ENCODE peak calls at places on chromosomes 6 and 20, in ten cellular contexts. H, B, N, J, U, S, R, W, G and I are unnamed samples.

GRCh38 chr20:62360854-62361798 is 6.0 kb downstream of the LAMA5 start:
- DNase-seq in H (peak), B (no peak), N (no peak), J (no peak), U (peak), S (no peak), R (peak), W (no peak), G (no peak), I (peak)

GRCh38 chr20:38607351-38607750 is 5.7 kb downstream of the ARHGAP40 start:
- DNase-seq in H (no peak), B (no peak), N (no peak), J (no peak), U (no peak), S (no peak), R (no peak), W (no peak), G (no peak), I (no peak)

GRCh38 chr20:50594231-50594590 is 84.0 kb downstream of the PTPN1 start:
- DNase-seq in H (no peak), B (no peak), N (no peak), J (no peak), U (no peak), S (no peak), R (no peak), W (no peak), G (no peak), I (no peak)

GRCh38 chr6:3019065-3019464 is 19.4 kb downstream of the NQO2 start:
- DNase-seq in H (no peak), B (no peak), N (no peak), J (no peak), U (no peak), S (no peak), R (no peak), W (no peak), G (no peak), I (no peak)

GRCh38 chr20:59736366-59736765 is 132.0 kb downstream of the PHACTR3 start:
- DNase-seq in H (no peak), B (no peak), N (no peak), J (no peak), U (no peak), S (no peak), R (no peak), W (no peak), G (no peak), I (no peak)

GRCh38 chr20:7695622-7696021 is 244.6 kb downstream of the HAO1 start:
- DNase-seq in H (no peak), B (no peak), N (no peak), J (no peak), U (no peak), S (no peak), R (no peak), W (no peak), G (no peak), I (no peak)

GRCh38 chr6:130223508-130223907 is 757 bp upstream of the SAMD3 start:
- DNase-seq in H (no peak), B (no peak), N (no peak), J (peak), U (no peak), S (no peak), R (peak), W (peak), G (peak), I (no peak)

GRCh38 chr20:8518878-8519277 is 386.8 kb downstream of the PLCB1 start:
- DNase-seq in H (no peak), B (no peak), N (no peak), J (no peak), U (no peak), S (no peak), R (no peak), W (no peak), G (no peak), I (no peak)

GRCh38 chr6:44254201-44254956 is 2.9 kb downstream of the SLC35B2 start:
- DNase-seq in H (no peak), B (no peak), N (no peak), J (no peak), U (no peak), S (no peak), R (no peak), W (peak), G (no peak), I (no peak)

GRCh38 chr6:110285306-110286060 is 72.7 kb downstream of the METTL24 start:
- DNase-seq in H (peak), B (peak), N (no peak), J (peak), U (no peak), S (no peak), R (no peak), W (no peak), G (no peak), I (no peak)

GRCh38 chr20:11849976-11850670 is 67.6 kb upstream of the BTBD3 start:
- DNase-seq in H (no peak), B (no peak), N (no peak), J (no peak), U (no peak), S (no peak), R (no peak), W (no peak), G (no peak), I (no peak)

GRCh38 chr6:149480502-149481280 is 4.1 kb downstream of the ZC3H12D start:
- DNase-seq in H (no peak), B (no peak), N (no peak), J (no peak), U (no peak), S (no peak), R (no peak), W (no peak), G (no peak), I (no peak)

GRCh38 chr6:169959129-169960002 is 207.9 kb downstream of the ERMARD start:
- DNase-seq in H (no peak), B (peak), N (no peak), J (peak), U (no peak), S (no peak), R (peak), W (peak), G (no peak), I (peak)

GRCh38 chr6:85449818-85450577 is at the start of gene NT5E:
- DNase-seq in H (peak), B (peak), N (peak), J (peak), U (peak), S (peak), R (peak), W (no peak), G (no peak), I (peak)

GRCh38 chr20:32941155-32941885 is 62.9 kb downstream of the SUN5 start:
- DNase-seq in H (no peak), B (no peak), N (no peak), J (no peak), U (no peak), S (no peak), R (no peak), W (no peak), G (no peak), I (no peak)

GRCh38 chr6:167211870-167212715 is 54.3 kb upstream of the GPR31 start:
- DNase-seq in H (no peak), B (no peak), N (no peak), J (no peak), U (no peak), S (no peak), R (no peak), W (no peak), G (no peak), I (no peak)

GRCh38 chr6:141077355-141078333 is 1055.1 kb upstream of the GJE1 start:
- DNase-seq in H (peak), B (no peak), N (no peak), J (no peak), U (no peak), S (peak), R (no peak), W (no peak), G (no peak), I (no peak)

GRCh38 chr6:146297815-146298214 is 245.8 kb upstream of the RAB32 start:
- DNase-seq in H (no peak), B (no peak), N (no peak), J (no peak), U (no peak), S (no peak), R (no peak), W (no peak), G (no peak), I (no peak)

GRCh38 chr6:42095776-42096541 is 45.6 kb downstream of the TAF8 start:
- DNase-seq in H (peak), B (peak), N (no peak), J (no peak), U (no peak), S (peak), R (no peak), W (peak), G (no peak), I (no peak)

GRCh38 chr6:84007871-84008270 is 25.7 kb upstream of the MRAP2 start:
- DNase-seq in H (no peak), B (no peak), N (no peak), J (no peak), U (no peak), S (no peak), R (no peak), W (no peak), G (no peak), I (no peak)
- TF ChIP-seq EP300 in H (no peak), B (no peak), N (no peak), J (no peak), U (no peak), S (no peak), R (no peak), W (no peak), G (no peak), I (no peak)

DNA sequence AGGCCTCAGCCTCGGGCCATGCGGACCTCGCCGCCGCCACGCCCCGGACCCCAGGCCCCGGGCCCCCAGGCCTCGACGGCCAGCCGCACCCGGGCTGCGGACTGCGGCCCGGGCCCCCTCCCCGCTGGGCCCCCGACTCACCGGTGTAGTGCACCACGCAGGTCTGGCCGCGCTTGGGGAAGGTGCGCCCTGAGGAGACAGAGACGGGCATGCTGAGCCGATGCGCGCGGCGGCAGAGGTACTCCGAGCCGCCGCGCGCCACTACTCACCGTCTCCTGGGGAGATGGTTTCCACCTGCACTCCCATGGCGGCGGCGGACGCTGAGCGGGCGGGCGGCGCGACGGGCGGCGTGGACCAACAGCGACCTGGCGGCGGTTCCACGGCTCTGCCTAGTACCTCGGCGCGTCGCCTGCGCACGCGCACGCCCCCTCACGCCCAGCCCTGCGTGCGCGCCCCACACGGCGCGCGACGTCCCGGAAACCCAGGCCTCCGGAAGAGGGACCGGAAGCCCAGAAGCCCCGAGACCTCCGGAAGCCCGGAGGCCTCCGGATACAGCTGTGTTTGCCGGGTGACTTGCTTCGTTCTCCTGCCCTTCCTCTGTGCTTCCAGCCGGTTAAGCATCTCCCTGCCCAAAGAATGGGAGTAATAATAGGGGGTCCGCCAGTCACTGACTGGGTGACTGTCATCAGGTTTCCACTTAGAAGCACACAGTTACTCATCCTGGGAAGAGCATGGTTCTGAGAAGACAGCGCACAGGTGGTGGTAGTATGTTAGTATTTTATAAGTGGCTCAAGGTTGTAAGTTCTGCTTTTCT is at the start of gene FKBP1A:
- DNase-seq in H (peak), B (peak), N (peak), J (peak), U (peak), S (peak), R (peak), W (peak), G (peak), I (peak)
- TF ChIP-seq POLR2A in H (peak), B (peak), N (peak), J (peak), U (peak), S (peak), R (peak), W (peak), G (peak), I (peak)

GRCh38 chr6:144087789-144088426 is 7.5 kb downstream of the SF3B5 start:
- DNase-seq in H (no peak), B (no peak), N (no peak), J (no peak), U (no peak), S (no peak), R (no peak), W (peak), G (no peak), I (no peak)
- TF ChIP-seq CTCF in H (no peak), B (no peak), N (no peak), J (no peak), U (no peak), S (no peak), R (no peak), W (peak), G (peak), I (no peak)

DNA sequence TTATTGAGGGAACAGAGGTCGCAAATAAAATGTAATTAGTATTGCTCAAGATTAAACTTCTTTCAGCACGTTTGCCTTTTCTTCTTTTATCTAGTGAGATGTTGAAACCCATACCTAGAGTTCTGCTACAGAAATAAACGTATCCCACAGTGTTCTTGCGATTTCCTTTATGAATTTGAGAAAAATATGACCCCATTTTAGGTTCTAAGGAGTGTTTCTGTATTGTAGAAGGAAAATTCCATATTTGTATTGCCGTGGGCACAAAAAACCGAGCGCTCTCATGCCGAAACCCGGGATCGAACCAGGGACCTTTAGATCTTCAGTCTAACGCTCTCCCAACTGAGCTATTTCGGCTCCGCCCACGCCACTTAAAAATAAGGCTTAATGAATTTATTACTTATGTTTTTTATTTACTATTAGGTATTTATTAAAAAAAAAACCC is 23.7 kb downstream of the ZNF311 start:
- DNase-seq in H (peak), B (peak), N (peak), J (peak), U (peak), S (peak), R (peak), W (peak), G (peak), I (peak)
- TF ChIP-seq EP300 in H (no peak), B (no peak), N (no peak), J (no peak), U (no peak), S (no peak), R (no peak), W (peak), G (no peak), I (no peak)